ENCODE peak calls at places on chromosomes 16 and 17, in seven cellular contexts. X is CD8-positive, alpha-beta T cell; Y is foreskin fibroblast; N is lung; U is hepatocyte; C is iPS DF 6.9; J is adrenal gland. Q is an unnamed sample.

GRCh38 chr16:75433732-75434413 is 570 bp upstream of the CFDP1 start:
- DNase-seq in X (no peak), Y (peak; percentile 90), N (peak; percentile 74), U (peak; percentile 90), C (peak; percentile 33), J (peak; percentile 95), Q (no peak)

GRCh38 chr17:78958556-78959191 is 21.0 kb downstream of the LGALS3BP start:
- DNase-seq in X (no peak), Y (no peak), N (no peak), U (peak; percentile 82), C (no peak), J (no peak), Q (no peak)

GRCh38 chr16:50371936-50372595 is 3.3 kb upstream of the BRD7 start:
- DNase-seq in X (no peak), Y (no peak), N (no peak), U (peak; percentile 63), C (no peak), J (peak; percentile 76), Q (no peak)

GRCh38 chr17:352421-353212 is at the start of gene RPH3AL:
- DNase-seq in X (no peak), Y (no peak), N (peak; percentile 82), U (peak; percentile 87), C (no peak), J (peak; percentile 92), Q (no peak)

GRCh38 chr17:57455063-57455914 is 199.0 kb downstream of the MSI2 start:
- DNase-seq in X (peak; percentile 44), Y (no peak), N (no peak), U (no peak), C (no peak), J (no peak), Q (peak; percentile 80)

GRCh38 chr16:82589407-82589806 is 37.4 kb upstream of the CDH13 start:
- DNase-seq in X (no peak), Y (no peak), N (no peak), U (no peak), C (no peak), J (no peak), Q (no peak)

GRCh38 chr16:88993006-88993787 is 16.2 kb upstream of the CBFA2T3 start:
- DNase-seq in X (no peak), Y (no peak), N (no peak), U (no peak), C (no peak), J (no peak), Q (no peak)

GRCh38 chr16:54633943-54634362 is 296.7 kb upstream of the IRX5 start:
- DNase-seq in X (no peak), Y (no peak), N (peak; percentile 48), U (no peak), C (peak; percentile 39), J (no peak), Q (no peak)

GRCh38 chr16:19997734-19998133 is 76.0 kb downstream of the GPR139 start:
- DNase-seq in X (no peak), Y (no peak), N (no peak), U (no peak), C (no peak), J (no peak), Q (no peak)

GRCh38 chr16:86994651-86995171 is 322.5 kb downstream of the C16orf95 start:
- DNase-seq in X (no peak), Y (peak; percentile 83), N (no peak), U (peak; percentile 41), C (no peak), J (no peak), Q (no peak)

GRCh38 chr17:77756028-77756427 is 202.5 kb upstream of the TNRC6C start:
- DNase-seq in X (no peak), Y (no peak), N (no peak), U (no peak), C (no peak), J (no peak), Q (no peak)

GRCh38 chr17:43784068-43784467 is 3.8 kb downstream of the CFAP97D1 start:
- DNase-seq in X (no peak), Y (peak; percentile 54), N (no peak), U (no peak), C (no peak), J (no peak), Q (no peak)

GRCh38 chr17:2707721-2708584 is 3.6 kb downstream of the CLUH start:
- DNase-seq in X (no peak), Y (no peak), N (no peak), U (peak; percentile 55), C (no peak), J (peak; percentile 91), Q (no peak)

GRCh38 chr17:37848690-37849616 is 75.3 kb upstream of the TBC1D3K start:
- DNase-seq in X (no peak), Y (peak; percentile 83), N (no peak), U (peak; percentile 42), C (no peak), J (peak; percentile 57), Q (peak; percentile 62)

GRCh38 chr17:73089322-73089721 is 3.2 kb downstream of the SLC39A11 start:
- DNase-seq in X (no peak), Y (no peak), N (no peak), U (no peak), C (no peak), J (peak; percentile 36), Q (no peak)

GRCh38 chr16:25040543-25040942 is 25.4 kb upstream of the ARHGAP17 start:
- DNase-seq in X (no peak), Y (no peak), N (no peak), U (no peak), C (no peak), J (no peak), Q (peak; percentile 66)

GRCh38 chr17:44941712-44942331 is 5.8 kb downstream of the KIF18B start:
- DNase-seq in X (no peak), Y (no peak), N (no peak), U (no peak), C (no peak), J (no peak), Q (no peak)

GRCh38 chr17:17693253-17693954 is 12.1 kb downstream of the RAI1 start:
- DNase-seq in X (no peak), Y (no peak), N (peak; percentile 67), U (peak; percentile 79), C (no peak), J (peak; percentile 82), Q (peak; percentile 44)

GRCh38 chr16:19753815-19754643 is 36.0 kb downstream of the IQCK start:
- DNase-seq in X (no peak), Y (no peak), N (no peak), U (peak; percentile 25), C (no peak), J (no peak), Q (no peak)

GRCh38 chr17:7001562-7001961 is 5.7 kb downstream of the ALOX12 start:
- DNase-seq in X (no peak), Y (no peak), N (no peak), U (no peak), C (no peak), J (peak; percentile 67), Q (peak; percentile 59)

GRCh38 chr16:64962786-64963185 is 159.1 kb downstream of the CDH11 start:
- DNase-seq in X (no peak), Y (no peak), N (no peak), U (no peak), C (no peak), J (no peak), Q (no peak)

GRCh38 chr17:71176315-71176714 is 944.5 kb upstream of the SOX9 start:
- DNase-seq in X (no peak), Y (no peak), N (no peak), U (no peak), C (no peak), J (no peak), Q (no peak)

GRCh38 chr17:39171933-39172332 is 6.0 kb upstream of the ARL5C start:
- DNase-seq in X (no peak), Y (no peak), N (no peak), U (no peak), C (no peak), J (no peak), Q (no peak)
- H3K4me3 ChIP-seq in X (no peak overlapping the region), Y (no peak overlapping the region), N (no peak overlapping the region), U (no peak overlapping the region), C (no peak overlapping the region), J (no peak overlapping the region), Q (no peak overlapping the region)

GRCh38 chr16:22075776-22076175 is 16.6 kb upstream of the VWA3A start:
- DNase-seq in X (no peak), Y (peak; percentile 16), N (no peak), U (no peak), C (no peak), J (no peak), Q (no peak)

GRCh38 chr16:22070361-22071351 is 21.7 kb upstream of the VWA3A start:
- DNase-seq in X (no peak), Y (no peak), N (no peak), U (no peak), C (no peak), J (no peak), Q (no peak)

GRCh38 chr16:22073350-22073749 is 19.0 kb upstream of the VWA3A start:
- DNase-seq in X (no peak), Y (no peak), N (no peak), U (no peak), C (no peak), J (no peak), Q (no peak)

GRCh38 chr16:22075043-22075757 is 17.1 kb upstream of the VWA3A start:
- DNase-seq in X (no peak), Y (peak; percentile 46), N (no peak), U (no peak), C (no peak), J (no peak), Q (no peak)

DNA sequence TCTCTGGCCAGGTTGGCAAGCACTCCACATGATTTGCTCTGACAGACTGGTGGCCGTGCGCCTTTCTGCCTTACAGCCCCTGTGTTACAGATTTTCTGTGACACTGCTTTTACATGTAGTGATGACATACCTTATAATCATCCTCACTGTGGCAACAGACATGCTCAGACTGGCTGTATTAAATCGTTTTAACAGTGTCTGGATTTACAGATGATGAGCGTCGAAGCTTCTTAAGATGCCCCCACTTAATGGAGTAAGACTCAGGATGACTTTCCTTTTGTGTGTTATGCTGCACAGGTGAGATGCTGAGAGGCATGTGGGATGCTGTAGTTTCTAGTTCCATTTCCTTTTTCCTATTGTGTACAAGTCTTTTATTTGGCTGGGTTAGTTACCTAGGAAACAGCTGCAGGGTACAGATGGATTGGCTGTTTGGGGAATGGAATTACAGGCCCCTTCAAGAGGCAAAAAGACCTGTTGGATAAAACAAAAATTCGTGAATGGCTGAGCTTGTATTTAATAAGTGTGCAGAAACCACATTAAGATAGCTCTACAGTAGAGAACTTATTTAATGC is 20.9 kb upstream of the VWA3A start:
- DNase-seq in X (no peak), Y (no peak), N (no peak), U (no peak), C (no peak), J (no peak), Q (no peak)
- H3K4me3 ChIP-seq in X (no peak overlapping the region), Y (no peak overlapping the region), N (no peak overlapping the region), U (no peak overlapping the region), C (no peak overlapping the region), J (no peak overlapping the region), Q (no peak overlapping the region)

GRCh38 chr17:50263293-50264262 is 10.7 kb upstream of the TMEM92 start:
- DNase-seq in X (no peak), Y (no peak), N (no peak), U (peak; percentile 3), C (no peak), J (no peak), Q (no peak)
- H3K4me3 ChIP-seq in X (no peak overlapping the region), Y (peak overlapping the region; percentile 31), N (no peak overlapping the region), U (no peak overlapping the region), C (peak overlapping the region; percentile 1), J (no peak overlapping the region), Q (no peak overlapping the region)

DNA sequence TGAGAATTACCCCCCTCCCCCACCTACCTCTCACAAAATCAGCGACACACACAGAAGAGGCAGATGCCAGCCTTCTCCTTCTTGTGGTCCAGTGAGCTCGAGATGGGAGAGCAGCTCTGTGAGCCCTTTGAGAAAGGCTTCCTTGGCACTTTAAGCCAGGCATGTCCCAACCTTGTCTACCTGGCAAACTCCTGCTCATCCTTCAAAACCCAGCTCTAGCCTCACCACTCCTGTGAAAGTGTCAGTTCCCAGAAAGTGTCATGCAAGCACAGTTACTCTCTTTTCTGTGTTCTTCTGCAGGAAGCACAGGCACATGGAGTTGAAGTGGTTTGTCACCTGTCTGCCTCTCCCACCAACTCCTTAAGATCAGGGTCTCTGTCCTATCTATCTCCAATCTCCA is 1.6 kb downstream of the TMEM98 start:
- DNase-seq in X (no peak), Y (no peak), N (no peak), U (no peak), C (no peak), J (no peak), Q (no peak)
- H3K4me3 ChIP-seq in X (no peak overlapping the region), Y (peak overlapping the region; percentile 73), N (no peak overlapping the region), U (peak overlapping the region; percentile 88), C (no peak overlapping the region), J (no peak overlapping the region), Q (no peak overlapping the region)